ENCODE peak calls at places on chromosomes 11 and 22, in ten cellular contexts. R, O, C, Z, L, K, F, D, Q and W are unnamed samples.

GRCh38 chr11:112005422-112006094 is 19.6 kb upstream of the DLAT start:
- DNase-seq in C (no peak), L (no peak), D (no peak), R (no peak), O (no peak), Q (no peak), Z (no peak), F (no peak), K (no peak), W (peak)

GRCh38 chr11:124115782-124116616 is 749 bp downstream of the VWA5A start:
- DNase-seq in Q (no peak), K (no peak), Z (peak), C (no peak), F (no peak), L (no peak), D (no peak), O (no peak), R (no peak), W (peak)

GRCh38 chr11:4063348-4063747 is 31.3 kb upstream of the RRM1 start:
- DNase-seq in Q (no peak), O (no peak), C (no peak), L (no peak), F (no peak), R (peak), K (no peak), Z (no peak), D (no peak), W (peak)

GRCh38 chr22:31192513-31192912 is 19.6 kb upstream of the LIMK2 start:
- DNase-seq in O (no peak), L (peak), K (no peak), C (peak), R (peak), Z (no peak), D (peak), F (peak), Q (no peak), W (no peak)

GRCh38 chr11:108632041-108632440 is 32.8 kb upstream of the DDX10 start:
- DNase-seq in L (no peak), C (no peak), R (no peak), F (no peak), O (no peak), D (no peak), Q (no peak), Z (no peak), K (no peak), W (no peak)

GRCh38 chr11:69238562-69239319 is 55.2 kb upstream of the MYEOV start:
- DNase-seq in R (no peak), Q (no peak), D (no peak), Z (no peak), O (no peak), C (no peak), F (no peak), L (no peak), K (no peak), W (no peak)

GRCh38 chr11:14746857-14747256 is 103.3 kb downstream of the PDE3B start:
- DNase-seq in Q (no peak), L (no peak), F (no peak), C (no peak), K (no peak), R (no peak), Z (no peak), O (no peak), D (no peak), W (no peak)

GRCh38 chr11:117626576-117626975 is 170.4 kb downstream of the DSCAML1 start:
- DNase-seq in R (no peak), Q (no peak), K (no peak), D (no peak), C (no peak), L (no peak), F (no peak), Z (no peak), O (no peak), W (no peak)

GRCh38 chr11:36214484-36214883 is 74.7 kb downstream of the COMMD9 start:
- DNase-seq in K (no peak), Q (no peak), O (no peak), L (no peak), F (no peak), D (no peak), R (no peak), Z (no peak), C (no peak), W (no peak)

GRCh38 chr11:128291835-128292234 is 295.5 kb downstream of the ETS1 start:
- DNase-seq in R (no peak), Q (no peak), D (no peak), Z (no peak), F (no peak), K (no peak), O (peak), C (no peak), L (no peak), W (peak)

GRCh38 chr11:83023410-83023809 is 48.3 kb downstream of the RAB30 start:
- DNase-seq in Z (no peak), O (no peak), R (no peak), F (no peak), L (no peak), Q (no peak), D (no peak), K (no peak), C (no peak), W (no peak)

GRCh38 chr22:22882033-22882717 is 5.4 kb upstream of the IGLL5 start:
- DNase-seq in K (no peak), R (peak), Z (no peak), L (no peak), O (no peak), Q (no peak), C (no peak), D (no peak), F (no peak), W (peak)

GRCh38 chr11:6357222-6357621 is 33.1 kb upstream of the SMPD1 start:
- DNase-seq in L (peak), Q (no peak), F (peak), C (peak), O (no peak), D (peak), Z (no peak), K (peak), R (peak), W (no peak)

GRCh38 chr11:57616595-57616994 is 19.1 kb downstream of the SERPING1 start:
- DNase-seq in C (no peak), Z (no peak), Q (no peak), D (no peak), R (no peak), K (no peak), F (no peak), O (no peak), L (no peak), W (no peak)

GRCh38 chr11:30041171-30041570 is 24.3 kb upstream of the KCNA4 start:
- DNase-seq in Q (no peak), K (no peak), L (no peak), Z (no peak), O (no peak), F (no peak), R (no peak), C (no peak), D (no peak), W (no peak)

GRCh38 chr11:46491661-46492331 is 100.2 kb upstream of the CHRM4 start:
- DNase-seq in C (no peak), D (no peak), K (no peak), Z (no peak), O (no peak), L (peak), Q (no peak), R (no peak), F (no peak), W (no peak)

GRCh38 chr22:40451230-40451629 is 80.8 kb downstream of the SGSM3 start:
- DNase-seq in R (no peak), L (no peak), F (no peak), C (no peak), Q (no peak), O (no peak), Z (no peak), D (no peak), K (no peak), W (no peak)

GRCh38 chr22:18909556-18909955 is 3.4 kb downstream of the DGCR6 start:
- DNase-seq in D (no peak), Z (no peak), L (no peak), O (no peak), R (no peak), Q (no peak), K (no peak), C (no peak), F (no peak), W (no peak)

GRCh38 chr11:126411971-126412381 is 56.5 kb downstream of the ST3GAL4 start:
- DNase-seq in D (peak), R (no peak), L (no peak), O (no peak), K (no peak), Q (no peak), C (no peak), Z (no peak), F (no peak), W (no peak)

GRCh38 chr22:30705710-30706651 is 11.3 kb downstream of the OSBP2 start:
- DNase-seq in Q (no peak), R (peak), C (no peak), D (no peak), L (no peak), Z (peak), O (no peak), F (peak), K (peak), W (no peak)